ENCODE peak calls at places on chromosome 12, in ten cellular contexts. C is kidney; M is psoas muscle; L is BE2C; B is suprapubic skin; H is CD8-positive, alpha-beta memory T cell; J is coronary artery; K is neural progenitor cell; D is ovary; G is A549. I is an unnamed sample.

GRCh38 chr12:94149781-94150482 is 1.6 kb downstream of the PLXNC1 start:
- DNase-seq in C (peak), M (peak), L (no peak), B (no peak), H (no peak), J (no peak), K (peak), D (peak), G (peak), I (peak)

GRCh38 chr12:118429703-118430383 is 53.5 kb downstream of the SUDS3 start:
- DNase-seq in C (no peak), M (no peak), L (no peak), B (no peak), H (no peak), J (no peak), K (no peak), D (no peak), G (no peak), I (peak)

GRCh38 chr12:42691991-42692557 is 102.5 kb upstream of the PRICKLE1 start:
- DNase-seq in C (no peak), M (no peak), L (no peak), B (no peak), H (no peak), J (no peak), K (no peak), D (no peak), G (peak), I (no peak)

GRCh38 chr12:107967170-107967569 is 161.9 kb upstream of the WSCD2 start:
- DNase-seq in C (no peak), M (no peak), L (peak), B (no peak), H (no peak), J (no peak), K (no peak), D (no peak), G (peak), I (no peak)

GRCh38 chr12:117900561-117900960 is 68.2 kb downstream of the KSR2 start:
- DNase-seq in C (no peak), M (no peak), L (no peak), B (no peak), H (no peak), J (no peak), K (no peak), D (no peak), G (peak), I (no peak)

GRCh38 chr12:91432079-91432478 is 249.5 kb upstream of the DCN start:
- DNase-seq in C (no peak), M (no peak), L (no peak), B (no peak), H (no peak), J (no peak), K (peak), D (no peak), G (no peak), I (no peak)

GRCh38 chr12:65649126-65649525 is 175.2 kb upstream of the HMGA2 start:
- DNase-seq in C (no peak), M (no peak), L (no peak), B (no peak), H (no peak), J (no peak), K (no peak), D (no peak), G (peak), I (peak)

GRCh38 chr12:64678835-64679234 is 68.5 kb downstream of the RASSF3 start:
- DNase-seq in C (no peak), M (no peak), L (no peak), B (no peak), H (no peak), J (no peak), K (no peak), D (no peak), G (no peak), I (no peak)

GRCh38 chr12:65922077-65922476 is 97.8 kb downstream of the HMGA2 start:
- DNase-seq in C (no peak), M (no peak), L (no peak), B (no peak), H (no peak), J (no peak), K (no peak), D (no peak), G (no peak), I (no peak)

GRCh38 chr12:6554168-6554989 is 1.5 kb downstream of the IFFO1 start:
- DNase-seq in C (peak), M (peak), L (peak), B (no peak), H (peak), J (no peak), K (peak), D (peak), G (peak), I (peak)

GRCh38 chr12:25115677-25116076 is 79.3 kb downstream of the DNAI7 start:
- DNase-seq in C (no peak), M (no peak), L (no peak), B (no peak), H (no peak), J (no peak), K (no peak), D (no peak), G (no peak), I (no peak)

GRCh38 chr12:82687020-82687951 is 580 bp downstream of the TMTC2 start:
- DNase-seq in C (peak), M (peak), L (peak), B (peak), H (peak), J (peak), K (peak), D (peak), G (peak), I (peak)

GRCh38 chr12:5689773-5690172 is 255.3 kb downstream of the ANO2 start:
- DNase-seq in C (no peak), M (no peak), L (no peak), B (no peak), H (no peak), J (no peak), K (no peak), D (no peak), G (peak), I (no peak)

GRCh38 chr12:52222692-52223091 is 10.4 kb upstream of the KRT7 start:
- DNase-seq in C (peak), M (no peak), L (no peak), B (no peak), H (no peak), J (no peak), K (no peak), D (no peak), G (no peak), I (no peak)

GRCh38 chr12:130617219-130617618 is 98.9 kb downstream of the RIMBP2 start:
- DNase-seq in C (no peak), M (no peak), L (peak), B (peak), H (no peak), J (no peak), K (no peak), D (no peak), G (no peak), I (no peak)

GRCh38 chr12:29762637-29763300 is 21.0 kb downstream of the TMTC1 start:
- DNase-seq in C (no peak), M (peak), L (no peak), B (no peak), H (no peak), J (no peak), K (no peak), D (no peak), G (no peak), I (no peak)

GRCh38 chr12:13390921-13391320 is 194.4 kb downstream of the EMP1 start:
- DNase-seq in C (no peak), M (no peak), L (peak), B (no peak), H (no peak), J (no peak), K (no peak), D (no peak), G (no peak), I (peak)

GRCh38 chr12:6962285-6963015 is 8.0 kb downstream of the PHB2 start:
- DNase-seq in C (no peak), M (no peak), L (no peak), B (no peak), H (peak), J (peak), K (peak), D (peak), G (no peak), I (peak)

GRCh38 chr12:57832966-57833365 is 13.6 kb downstream of the CTDSP2 start:
- DNase-seq in C (no peak), M (no peak), L (no peak), B (no peak), H (no peak), J (no peak), K (peak), D (no peak), G (no peak), I (no peak)

GRCh38 chr12:118520954-118521353 is 144.6 kb downstream of the SUDS3 start:
- DNase-seq in C (no peak), M (no peak), L (no peak), B (no peak), H (no peak), J (no peak), K (no peak), D (no peak), G (no peak), I (no peak)

GRCh38 chr12:15522574-15523187 is 200.4 kb downstream of the PTPRO start:
- DNase-seq in C (no peak), M (no peak), L (no peak), B (no peak), H (no peak), J (no peak), K (peak), D (no peak), G (peak), I (no peak)

GRCh38 chr12:71476513-71476912 is 36.9 kb downstream of the LGR5 start:
- DNase-seq in C (no peak), M (no peak), L (no peak), B (no peak), H (no peak), J (no peak), K (no peak), D (no peak), G (no peak), I (no peak)

GRCh38 chr12:12024958-12025682 is 45.6 kb upstream of the BCL2L14 start:
- DNase-seq in C (no peak), M (no peak), L (no peak), B (no peak), H (peak), J (no peak), K (no peak), D (no peak), G (no peak), I (no peak)
- H3K4me3 ChIP-seq in C (no peak), M (no peak), L (no peak), B (no peak), H (no peak), J (no peak), K (no peak), D (no peak), G (no peak), I (no peak)

GRCh38 chr12:53725824-53726223 is 1.4 kb downstream of the CALCOCO1 start:
- DNase-seq in C (no peak), M (no peak), L (no peak), B (no peak), H (no peak), J (no peak), K (no peak), D (no peak), G (no peak), I (peak)
- H3K4me3 ChIP-seq in C (peak), M (peak), L (no peak), B (peak), H (peak), J (peak), K (no peak), D (peak), G (no peak), I (peak)

DNA sequence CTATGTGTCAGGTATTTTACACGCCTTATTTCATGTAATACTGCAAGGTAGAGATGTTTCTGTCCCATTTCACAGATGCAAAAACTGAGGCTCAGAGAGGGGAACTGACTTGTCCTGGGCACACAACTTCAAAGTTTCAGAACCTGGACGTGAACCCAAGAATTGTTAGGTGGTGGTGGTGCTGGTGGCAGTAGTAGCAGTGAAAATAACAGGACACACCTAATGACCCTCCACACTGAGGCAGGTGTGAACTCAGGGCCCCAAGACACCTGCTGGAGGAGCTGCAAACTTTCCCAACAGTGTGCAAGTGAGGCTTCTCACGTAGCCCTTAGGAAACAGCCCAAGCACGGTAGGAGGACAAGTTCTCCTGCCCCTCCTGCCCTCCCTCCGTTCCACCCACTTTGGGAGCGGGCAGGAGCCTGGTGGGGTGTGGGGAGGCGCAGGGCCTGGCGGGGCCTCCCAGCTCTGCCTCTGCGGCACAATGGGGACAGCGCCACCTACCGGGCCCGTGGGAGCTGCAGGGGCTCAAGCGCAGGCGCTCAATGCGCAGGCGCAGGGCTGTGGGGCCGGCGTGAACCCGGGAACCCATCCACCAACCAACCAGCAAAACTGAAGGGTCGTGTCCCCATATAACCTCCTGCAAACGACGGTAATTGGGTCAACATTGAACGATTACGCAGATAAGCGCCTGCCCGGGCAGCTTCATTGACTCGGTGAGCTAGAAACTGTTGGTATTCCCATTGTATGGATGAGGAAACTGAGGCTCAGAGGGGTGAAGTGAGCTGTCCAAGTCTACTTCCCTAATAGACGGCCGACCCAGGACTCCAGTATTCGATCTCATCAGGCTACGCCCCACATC is 12.0 kb upstream of the TRPV4 start:
- DNase-seq in C (peak), M (peak), L (peak), B (peak), H (peak), J (peak), K (peak), D (peak), G (peak), I (peak)
- H3K4me3 ChIP-seq in C (peak), M (peak), L (peak), B (peak), H (peak), J (peak), K (peak), D (no peak), G (peak), I (peak)

DNA sequence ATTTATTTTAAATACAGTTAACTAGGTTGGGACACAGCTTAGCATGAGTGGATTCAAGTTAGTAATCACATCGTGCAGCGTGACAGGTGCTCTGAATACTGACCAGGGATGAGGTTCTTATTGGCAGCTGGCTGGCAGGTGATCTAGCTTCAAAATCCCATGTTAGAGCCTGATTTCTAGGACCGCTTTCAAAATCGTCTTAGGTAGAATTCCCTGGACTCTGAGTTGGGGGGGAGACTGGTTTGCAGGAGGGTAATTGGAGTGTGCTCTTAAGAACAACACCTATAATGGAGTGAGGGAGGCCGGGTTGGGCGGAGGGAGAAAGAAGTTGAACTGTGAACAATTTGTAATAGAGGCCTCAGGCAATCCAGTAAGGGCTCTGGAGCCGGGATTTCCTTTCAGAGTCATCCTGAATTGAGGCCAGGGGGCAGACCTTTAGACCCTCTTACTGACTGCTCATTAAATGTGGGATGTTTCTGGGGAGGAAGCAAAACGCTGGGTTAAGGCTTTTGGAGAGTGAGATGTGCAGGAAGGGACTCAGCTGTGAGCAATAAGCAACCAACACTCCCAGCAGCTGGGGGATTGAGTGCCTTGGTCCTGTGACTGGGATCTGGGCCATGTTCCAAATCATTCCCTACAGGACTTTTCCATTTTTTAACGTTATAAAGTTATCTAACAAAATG is 920 bp upstream of the YARS2 start:
- DNase-seq in C (no peak), M (no peak), L (no peak), B (no peak), H (no peak), J (no peak), K (peak), D (no peak), G (no peak), I (no peak)
- H3K4me3 ChIP-seq in C (peak), M (peak), L (peak), B (peak), H (peak), J (peak), K (peak), D (no peak), G (peak), I (peak)

DNA sequence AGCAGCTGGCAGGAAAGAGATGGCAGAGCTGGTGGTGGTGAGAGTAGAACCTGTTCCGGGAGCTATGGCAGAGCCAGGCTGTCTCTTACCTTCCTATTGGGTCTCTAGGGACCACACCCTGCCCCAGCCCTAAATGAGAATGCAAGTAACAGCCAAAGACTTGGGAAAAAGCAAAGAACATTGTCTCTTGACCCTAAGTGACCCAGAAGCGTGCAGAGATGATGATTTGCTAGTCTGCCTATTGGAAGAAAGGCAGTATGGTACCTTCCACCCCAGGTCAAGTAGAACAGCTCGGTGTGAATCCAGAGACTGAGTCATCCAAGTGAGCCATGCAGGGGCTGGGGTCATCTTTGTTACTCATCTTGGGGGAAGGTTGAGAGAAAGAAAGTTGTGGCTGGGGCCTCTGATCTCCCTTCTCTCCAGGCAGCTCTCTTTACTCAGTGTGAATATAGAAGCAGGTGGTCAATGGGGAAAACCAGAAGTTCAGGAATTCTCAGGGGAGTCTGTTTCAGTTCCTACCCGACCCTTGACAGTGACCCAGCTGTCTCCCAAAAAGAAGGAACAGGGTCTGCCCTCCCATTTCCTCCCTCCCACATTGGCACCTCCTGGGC is 1.7 kb downstream of the BLOC1S1 start:
- DNase-seq in C (no peak), M (peak), L (no peak), B (no peak), H (no peak), J (no peak), K (no peak), D (no peak), G (no peak), I (no peak)
- H3K4me3 ChIP-seq in C (peak), M (peak), L (peak), B (peak), H (no peak), J (peak), K (peak), D (no peak), G (no peak), I (peak)

DNA sequence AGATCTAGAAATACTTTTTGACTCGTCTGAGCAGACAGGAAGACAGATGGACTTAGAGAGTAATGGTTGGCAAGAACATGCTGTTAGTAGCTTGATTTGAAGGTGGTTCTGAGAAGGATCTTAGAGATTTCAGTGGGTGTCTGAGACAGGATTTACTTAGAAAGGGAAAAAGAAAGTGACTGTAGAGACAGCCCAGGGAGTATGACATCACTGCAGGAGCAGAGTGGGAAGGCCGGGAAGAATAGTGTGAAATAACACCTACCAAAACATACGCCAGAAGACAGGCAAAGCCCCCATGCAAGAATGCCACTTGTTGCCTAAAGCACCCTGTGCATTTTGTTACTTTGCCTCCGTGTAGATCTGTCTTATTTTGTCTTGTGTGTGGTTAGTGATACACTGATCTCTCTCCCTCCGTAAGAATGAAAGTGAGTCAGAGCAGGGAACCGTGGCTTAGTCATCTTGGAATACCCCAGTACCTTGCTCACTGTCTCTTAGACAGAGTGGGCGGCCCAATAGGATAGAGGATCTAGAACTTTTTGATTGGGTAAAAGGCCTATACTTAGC is 161.3 kb upstream of the IFNG-AS1 start:
- DNase-seq in C (no peak), M (no peak), L (no peak), B (no peak), H (no peak), J (no peak), K (no peak), D (no peak), G (peak), I (no peak)
- H3K4me3 ChIP-seq in C (peak), M (peak), L (no peak), B (peak), H (no peak), J (peak), K (no peak), D (peak), G (peak), I (peak)

DNA sequence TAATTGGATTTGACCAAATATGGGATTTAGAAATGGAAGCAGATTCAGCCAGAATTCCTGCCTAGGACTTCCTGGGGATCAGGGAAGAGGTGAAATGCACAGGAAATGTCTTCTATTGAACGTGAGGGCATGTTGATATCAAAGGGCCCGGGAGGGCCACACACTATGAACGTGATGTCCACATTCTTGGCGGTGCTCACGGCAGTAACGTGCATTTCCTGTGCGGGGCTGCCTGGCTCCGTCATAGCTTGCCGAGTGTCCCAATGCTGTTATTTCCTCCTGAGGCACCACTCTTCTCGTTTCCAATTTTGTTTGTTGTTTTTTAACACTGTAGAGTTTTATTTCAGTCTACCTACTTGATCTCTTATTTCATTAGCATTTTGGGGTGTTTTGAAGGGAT is 67.3 kb downstream of the ZNF664 start:
- DNase-seq in C (no peak), M (no peak), L (no peak), B (no peak), H (no peak), J (no peak), K (no peak), D (no peak), G (no peak), I (no peak)
- H3K4me3 ChIP-seq in C (no peak), M (no peak), L (no peak), B (no peak), H (no peak), J (no peak), K (no peak), D (no peak), G (no peak), I (no peak)

I was measured in upper lobe of left lung.